ENCODE peak calls at places on chromosomes 7 and 10, in seven cellular contexts. M, C, F, O, U, Z and N are unnamed samples.

GRCh38 chr10:78298835-78299234 is 265.2 kb downstream of the RPS24 start:
- DNase-seq in F (no peak), O (no peak), U (no peak), C (no peak), Z (no peak), M (no peak), N (no peak)

GRCh38 chr10:109633846-109634245 is 289.5 kb downstream of the XPNPEP1 start:
- DNase-seq in O (no peak), F (no peak), Z (no peak), U (no peak), M (no peak), C (peak), N (no peak)

GRCh38 chr7:148915211-148915610 is 31.1 kb upstream of the EZH2 start:
- DNase-seq in C (no peak), F (no peak), Z (no peak), U (no peak), M (no peak), O (no peak), N (no peak)

GRCh38 chr10:3255086-3255485 is 82.5 kb upstream of the PITRM1 start:
- DNase-seq in U (no peak), F (no peak), Z (no peak), C (no peak), O (no peak), M (no peak), N (no peak)

GRCh38 chr10:78876449-78876848 is 192.3 kb upstream of the ZMIZ1 start:
- DNase-seq in O (no peak), M (no peak), Z (no peak), C (no peak), U (no peak), F (no peak), N (no peak)

GRCh38 chr7:98922392-98923107 is 44.2 kb downstream of the TRRAP start:
- DNase-seq in U (no peak), F (no peak), Z (no peak), C (peak), O (no peak), M (peak), N (no peak)

GRCh38 chr10:26728957-26729356 is 31.5 kb downstream of the PDSS1 start:
- DNase-seq in C (no peak), F (no peak), Z (no peak), O (no peak), M (no peak), U (no peak), N (no peak)

GRCh38 chr7:137302075-137302474 is 41.5 kb downstream of the PTN start:
- DNase-seq in U (no peak), Z (no peak), O (no peak), M (no peak), C (no peak), F (no peak), N (no peak)

GRCh38 chr7:55060690-55061414 is 42.0 kb downstream of the EGFR start:
- DNase-seq in U (no peak), O (no peak), M (no peak), Z (no peak), F (no peak), C (peak), N (no peak)

GRCh38 chr10:6351540-6351939 is 148.8 kb downstream of the PFKFB3 start:
- DNase-seq in U (peak), F (no peak), C (no peak), Z (no peak), M (no peak), O (no peak), N (no peak)

GRCh38 chr10:133378251-133379096 is 588 bp upstream of the PAOX start:
- DNase-seq in O (peak), F (peak), Z (peak), C (peak), U (no peak), M (peak), N (peak)

GRCh38 chr10:110500515-110500905 is 2.8 kb downstream of the DUSP5 start:
- DNase-seq in C (peak), F (no peak), O (no peak), U (no peak), Z (no peak), M (peak), N (no peak)

GRCh38 chr10:71429929-71430328 is 33.2 kb downstream of the CDH23 start:
- DNase-seq in Z (no peak), U (no peak), O (no peak), M (no peak), F (peak), C (no peak), N (no peak)

GRCh38 chr7:152189026-152189425 is 163.6 kb downstream of the GALNT11 start:
- DNase-seq in Z (no peak), M (no peak), F (no peak), U (no peak), C (no peak), O (no peak), N (no peak)

GRCh38 chr10:24277771-24278518 is 69.0 kb downstream of the KIAA1217 start:
- DNase-seq in C (peak), F (no peak), U (no peak), Z (peak), M (peak), O (peak), N (no peak)

GRCh38 chr10:70600512-70601395 is 1.8 kb downstream of the PRF1 start:
- DNase-seq in O (no peak), C (no peak), U (no peak), Z (no peak), F (no peak), M (no peak), N (no peak)

GRCh38 chr7:49324707-49325106 is 400.4 kb downstream of the CDC14C start:
- DNase-seq in C (no peak), M (peak), U (no peak), Z (no peak), F (no peak), O (no peak), N (no peak)
- TF ChIP-seq CTCF in C (no peak), M (peak), U (no peak), Z (no peak), F (peak), O (no peak), N (no peak)

GRCh38 chr10:73815719-73816030 is 4.3 kb upstream of the NDST2 start:
- DNase-seq in Z (no peak), F (no peak), O (no peak), U (no peak), M (no peak), C (no peak), N (no peak)

GRCh38 chr10:73816917-73817729 is 5.7 kb upstream of the NDST2 start:
- DNase-seq in C (no peak), F (no peak), Z (no peak), U (no peak), M (peak), O (no peak), N (no peak)

GRCh38 chr10:73813333-73813732 is 1.9 kb upstream of the NDST2 start:
- DNase-seq in M (no peak), O (peak), C (no peak), F (no peak), Z (no peak), U (no peak), N (no peak)

GRCh38 chr10:73814276-73814895 is 3.0 kb upstream of the NDST2 start:
- DNase-seq in C (no peak), U (no peak), M (no peak), Z (no peak), O (peak), F (no peak), N (no peak)

GRCh38 chr10:73814896-73815718 is 3.7 kb upstream of the NDST2 start:
- DNase-seq in U (no peak), C (no peak), O (peak), F (peak), M (no peak), Z (no peak), N (no peak)
- TF ChIP-seq CTCF in U (peak), C (peak), O (peak), F (peak), M (peak), Z (no peak), N (no peak)

GRCh38 chr7:129052441-129052840 is 2.5 kb downstream of the TNPO3 start:
- DNase-seq in M (no peak), U (no peak), Z (no peak), F (no peak), C (no peak), O (no peak), N (no peak)

GRCh38 chr7:129055861-129056464 is 1.1 kb upstream of the TNPO3 start:
- DNase-seq in U (no peak), O (no peak), Z (no peak), M (no peak), C (no peak), F (peak), N (no peak)

GRCh38 chr7:129055294-129055816 is 444 bp upstream of the TNPO3 start:
- DNase-seq in U (no peak), Z (no peak), C (no peak), F (no peak), M (no peak), O (no peak), N (no peak)

GRCh38 chr7:129053938-129054437 is 923 bp downstream of the TNPO3 start:
- DNase-seq in M (peak), F (no peak), O (no peak), Z (no peak), C (peak), U (no peak), N (no peak)

DNA sequence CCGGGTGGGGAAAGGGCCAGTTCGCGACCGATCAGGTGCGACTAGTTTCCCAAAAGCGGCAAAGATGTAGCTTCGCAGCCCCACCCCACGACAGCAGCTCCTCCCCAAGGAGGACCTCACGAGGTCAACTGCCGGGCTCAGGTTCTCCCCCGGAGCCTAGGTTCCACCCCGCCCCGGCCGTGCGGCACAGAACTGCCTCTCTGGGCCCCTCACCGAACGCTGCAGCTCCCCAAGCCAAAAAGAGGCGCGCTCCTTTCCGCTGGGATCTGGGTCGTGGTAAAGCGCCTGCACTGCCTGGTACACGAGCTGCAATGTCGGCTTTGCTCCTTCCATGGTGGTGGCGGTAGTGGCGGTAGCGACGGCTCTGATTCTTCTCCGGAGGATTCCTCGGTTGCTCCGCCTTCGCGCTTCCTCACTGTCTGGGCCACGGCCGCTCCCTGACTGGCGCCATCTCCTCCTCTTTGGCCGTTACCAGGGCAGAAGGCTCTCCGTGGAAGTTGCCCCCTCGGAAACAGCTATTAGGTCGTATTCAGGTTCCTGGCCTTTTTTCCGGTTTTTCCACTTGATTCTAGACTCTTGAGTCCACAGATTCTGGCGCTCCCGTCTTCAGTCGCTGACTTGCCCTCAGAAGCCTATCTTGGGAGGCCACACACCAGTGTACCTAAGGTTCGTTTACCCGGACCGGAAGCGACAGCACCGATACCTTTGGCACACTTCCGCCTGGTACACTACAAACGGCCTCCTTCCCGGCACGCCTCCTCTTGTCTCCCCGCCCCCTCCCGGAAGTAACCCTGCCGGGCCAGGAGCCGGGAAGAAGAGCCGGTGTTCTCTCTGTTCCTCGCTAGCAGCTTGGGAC is at the start of gene TNPO3:
- DNase-seq in F (peak), M (peak), Z (peak), O (peak), C (peak), U (peak), N (peak)
- TF ChIP-seq CTCF in F (no peak), M (no peak), Z (no peak), O (no peak), C (no peak), U (no peak), N (no peak)

GRCh38 chr10:7818295-7819125 is at the start of gene TAF3:
- DNase-seq in Z (peak), U (peak), M (peak), C (peak), F (peak), O (peak), N (peak)

GRCh38 chr10:7817576-7817975 is 729 bp upstream of the TAF3 start:
- DNase-seq in F (no peak), M (no peak), O (no peak), C (no peak), Z (no peak), U (no peak), N (no peak)

GRCh38 chr10:7824251-7824650 is 5.9 kb downstream of the TAF3 start:
- DNase-seq in O (no peak), C (no peak), F (no peak), Z (no peak), M (no peak), U (no peak), N (no peak)

GRCh38 chr10:7817984-7818294 is 366 bp upstream of the TAF3 start:
- DNase-seq in M (no peak), F (no peak), C (no peak), Z (no peak), O (no peak), U (no peak), N (no peak)

GRCh38 chr10:7819126-7819470 is 793 bp downstream of the TAF3 start:
- DNase-seq in F (no peak), C (peak), M (peak), O (peak), U (no peak), Z (no peak), N (peak)
- TF ChIP-seq CTCF in F (peak), C (peak), M (peak), O (peak), U (peak), Z (no peak), N (peak)

GRCh38 chr7:33109758-33110238 is 594 bp upstream of the RP9 start:
- DNase-seq in U (no peak), F (no peak), C (no peak), M (peak), Z (no peak), O (no peak), N (no peak)

GRCh38 chr7:33108931-33109757 is at the start of gene RP9:
- DNase-seq in M (peak), O (peak), U (no peak), F (peak), Z (peak), C (peak), N (peak)

GRCh38 chr7:33111614-33112013 is 2.4 kb upstream of the RP9 start:
- DNase-seq in O (no peak), U (no peak), Z (no peak), F (no peak), C (no peak), M (peak), N (no peak)

GRCh38 chr7:33107136-33108066 is 1.8 kb downstream of the RP9 start:
- DNase-seq in U (no peak), O (peak), C (peak), Z (no peak), M (peak), F (peak), N (peak)

DNA sequence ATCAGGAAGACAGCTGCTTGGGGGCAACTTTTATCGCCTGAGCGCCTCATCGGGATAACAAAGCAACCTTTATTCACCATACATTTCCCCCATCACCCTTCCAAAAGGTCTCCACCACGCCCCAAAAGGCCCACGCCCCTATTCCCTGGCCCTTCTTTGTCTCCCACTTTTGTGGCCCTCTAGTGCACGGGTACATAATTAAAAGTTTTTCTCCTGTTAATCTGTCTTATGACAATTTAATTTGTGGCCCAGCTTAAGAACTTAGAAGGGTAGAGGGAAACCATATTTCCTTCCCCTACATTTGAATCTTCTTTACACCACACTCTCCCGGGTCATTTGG is 643 bp downstream of the RP9 start:
- DNase-seq in M (peak), O (no peak), U (no peak), C (no peak), F (no peak), Z (no peak), N (peak)
- TF ChIP-seq CTCF in M (peak), O (no peak), U (no peak), C (peak), F (peak), Z (no peak), N (no peak)

GRCh38 chr7:48528689-48529088 is 357.4 kb downstream of the ABCA13 start:
- DNase-seq in U (no peak), F (peak), M (no peak), O (no peak), C (no peak), Z (no peak), N (no peak)
- TF ChIP-seq CTCF in U (no peak), F (peak), M (no peak), O (no peak), C (no peak), Z (no peak), N (no peak)

GRCh38 chr7:158355456-158356065 is 232.1 kb downstream of the PTPRN2 start:
- DNase-seq in Z (no peak), U (no peak), C (no peak), F (peak), O (no peak), M (peak), N (no peak)
- TF ChIP-seq CTCF in Z (no peak), U (no peak), C (no peak), F (peak), O (no peak), M (peak), N (no peak)

GRCh38 chr7:134018321-134018720 is 108.8 kb upstream of the LRGUK start:
- DNase-seq in Z (no peak), O (no peak), C (no peak), F (no peak), U (no peak), M (no peak), N (no peak)
- TF ChIP-seq CTCF in Z (no peak), O (no peak), C (no peak), F (no peak), U (no peak), M (no peak), N (no peak)